ENCODE peak calls at places on chromosomes 12 and 14, in seven cellular contexts. One of them, this sample, is unnamed.
A peak's percentile ranks its signal among the peaks of the same experiment; 100 is the strongest.

GRCh38 chr14:73237786-73238261 is 518 bp downstream of the PAPLN start:
- DNase-seq in NCI-H748 treated with DMSO at 0.1 percent for 48 hours: no peak
- DNase-seq in neural progenitor cell: peak; percentile 62
- DNase-seq in HS-5: no peak
- DNase-seq in Kasumi-1: no peak
- DNase-seq in T-helper 9 cell: no peak
- DNase-seq in stimulated activated effector memory CD8-positive, alpha-beta T cell treated with anti-CD3 and anti-CD28 coated beads, Interleukin-12 subunit alpha, Interleukin-12 subunit beta, amount 100 ng/mL, for 72 hours: no peak
- DNase-seq in this sample: no peak

GRCh38 chr12:126064028-126064427 is 998.8 kb downstream of the AACS start:
- DNase-seq in Kasumi-1: no peak
- DNase-seq in stimulated activated effector memory CD8-positive, alpha-beta T cell treated with anti-CD3 and anti-CD28 coated beads, Interleukin-12 subunit alpha, Interleukin-12 subunit beta, amount 100 ng/mL, for 72 hours: no peak
- DNase-seq in neural progenitor cell: no peak
- DNase-seq in NCI-H748 treated with DMSO at 0.1 percent for 48 hours: no peak
- DNase-seq in HS-5: no peak
- DNase-seq in T-helper 9 cell: no peak
- DNase-seq in this sample: no peak

GRCh38 chr14:21771671-21772070 is 98.1 kb upstream of the OR4E1 start:
- DNase-seq in NCI-H748 treated with DMSO at 0.1 percent for 48 hours: no peak
- DNase-seq in T-helper 9 cell: no peak
- DNase-seq in neural progenitor cell: no peak
- DNase-seq in stimulated activated effector memory CD8-positive, alpha-beta T cell treated with anti-CD3 and anti-CD28 coated beads, Interleukin-12 subunit alpha, Interleukin-12 subunit beta, amount 100 ng/mL, for 72 hours: no peak
- DNase-seq in Kasumi-1: no peak
- DNase-seq in HS-5: no peak
- DNase-seq in this sample: no peak

GRCh38 chr14:41957459-41957858 is 350.8 kb downstream of the LRFN5 start:
- DNase-seq in Kasumi-1: no peak
- DNase-seq in neural progenitor cell: no peak
- DNase-seq in stimulated activated effector memory CD8-positive, alpha-beta T cell treated with anti-CD3 and anti-CD28 coated beads, Interleukin-12 subunit alpha, Interleukin-12 subunit beta, amount 100 ng/mL, for 72 hours: no peak
- DNase-seq in NCI-H748 treated with DMSO at 0.1 percent for 48 hours: no peak
- DNase-seq in T-helper 9 cell: no peak
- DNase-seq in HS-5: no peak
- DNase-seq in this sample: no peak

GRCh38 chr14:77565289-77566081 is 51.0 kb downstream of the SPTLC2 start:
- DNase-seq in Kasumi-1: peak; percentile 30
- DNase-seq in stimulated activated effector memory CD8-positive, alpha-beta T cell treated with anti-CD3 and anti-CD28 coated beads, Interleukin-12 subunit alpha, Interleukin-12 subunit beta, amount 100 ng/mL, for 72 hours: no peak
- DNase-seq in HS-5: no peak
- DNase-seq in T-helper 9 cell: no peak
- DNase-seq in neural progenitor cell: no peak
- DNase-seq in NCI-H748 treated with DMSO at 0.1 percent for 48 hours: no peak
- DNase-seq in this sample: no peak

GRCh38 chr14:74786916-74787315 is 23.8 kb downstream of the YLPM1 start:
- DNase-seq in Kasumi-1: peak; percentile 6
- DNase-seq in neural progenitor cell: no peak
- DNase-seq in HS-5: no peak
- DNase-seq in stimulated activated effector memory CD8-positive, alpha-beta T cell treated with anti-CD3 and anti-CD28 coated beads, Interleukin-12 subunit alpha, Interleukin-12 subunit beta, amount 100 ng/mL, for 72 hours: no peak
- DNase-seq in NCI-H748 treated with DMSO at 0.1 percent for 48 hours: no peak
- DNase-seq in T-helper 9 cell: no peak
- DNase-seq in this sample: no peak

GRCh38 chr12:10368206-10369171 is 21.4 kb downstream of the KLRK1 start:
- DNase-seq in T-helper 9 cell: no peak
- DNase-seq in HS-5: no peak
- DNase-seq in neural progenitor cell: no peak
- DNase-seq in Kasumi-1: no peak
- DNase-seq in NCI-H748 treated with DMSO at 0.1 percent for 48 hours: no peak
- DNase-seq in stimulated activated effector memory CD8-positive, alpha-beta T cell treated with anti-CD3 and anti-CD28 coated beads, Interleukin-12 subunit alpha, Interleukin-12 subunit beta, amount 100 ng/mL, for 72 hours: no peak
- DNase-seq in this sample: no peak

GRCh38 chr14:72558721-72559120 is 335.2 kb downstream of the DPF3 start:
- DNase-seq in NCI-H748 treated with DMSO at 0.1 percent for 48 hours: no peak
- DNase-seq in HS-5: no peak
- DNase-seq in neural progenitor cell: no peak
- DNase-seq in T-helper 9 cell: no peak
- DNase-seq in stimulated activated effector memory CD8-positive, alpha-beta T cell treated with anti-CD3 and anti-CD28 coated beads, Interleukin-12 subunit alpha, Interleukin-12 subunit beta, amount 100 ng/mL, for 72 hours: no peak
- DNase-seq in Kasumi-1: no peak
- DNase-seq in this sample: no peak

GRCh38 chr12:5716221-5716620 is 228.8 kb downstream of the ANO2 start:
- DNase-seq in neural progenitor cell: no peak
- DNase-seq in stimulated activated effector memory CD8-positive, alpha-beta T cell treated with anti-CD3 and anti-CD28 coated beads, Interleukin-12 subunit alpha, Interleukin-12 subunit beta, amount 100 ng/mL, for 72 hours: no peak
- DNase-seq in HS-5: no peak
- DNase-seq in T-helper 9 cell: no peak
- DNase-seq in Kasumi-1: no peak
- DNase-seq in NCI-H748 treated with DMSO at 0.1 percent for 48 hours: no peak
- DNase-seq in this sample: no peak

GRCh38 chr14:74324945-74325361 is 22.2 kb upstream of the ABCD4 start:
- DNase-seq in HS-5: no peak
- DNase-seq in NCI-H748 treated with DMSO at 0.1 percent for 48 hours: peak; percentile 7
- DNase-seq in T-helper 9 cell: no peak
- DNase-seq in Kasumi-1: peak; percentile 73
- DNase-seq in neural progenitor cell: peak; percentile 74
- DNase-seq in stimulated activated effector memory CD8-positive, alpha-beta T cell treated with anti-CD3 and anti-CD28 coated beads, Interleukin-12 subunit alpha, Interleukin-12 subunit beta, amount 100 ng/mL, for 72 hours: no peak
- DNase-seq in this sample: no peak

GRCh38 chr14:24274101-24274543 is 2.7 kb upstream of the RABGGTA start:
- DNase-seq in neural progenitor cell: no peak
- DNase-seq in NCI-H748 treated with DMSO at 0.1 percent for 48 hours: no peak
- DNase-seq in T-helper 9 cell: no peak
- DNase-seq in stimulated activated effector memory CD8-positive, alpha-beta T cell treated with anti-CD3 and anti-CD28 coated beads, Interleukin-12 subunit alpha, Interleukin-12 subunit beta, amount 100 ng/mL, for 72 hours: peak; percentile 22
- DNase-seq in Kasumi-1: peak; percentile 9
- DNase-seq in HS-5: peak; percentile 4
- DNase-seq in this sample: no peak

GRCh38 chr14:61568572-61569011 is 126.7 kb upstream of the HIF1A start:
- DNase-seq in neural progenitor cell: peak; percentile 58
- DNase-seq in Kasumi-1: no peak
- DNase-seq in NCI-H748 treated with DMSO at 0.1 percent for 48 hours: no peak
- DNase-seq in T-helper 9 cell: peak; percentile 39
- DNase-seq in HS-5: no peak
- DNase-seq in stimulated activated effector memory CD8-positive, alpha-beta T cell treated with anti-CD3 and anti-CD28 coated beads, Interleukin-12 subunit alpha, Interleukin-12 subunit beta, amount 100 ng/mL, for 72 hours: no peak
- DNase-seq in this sample: no peak

GRCh38 chr12:9796916-9797315 is 30.4 kb upstream of the KLRF1 start:
- DNase-seq in neural progenitor cell: no peak
- DNase-seq in HS-5: no peak
- DNase-seq in stimulated activated effector memory CD8-positive, alpha-beta T cell treated with anti-CD3 and anti-CD28 coated beads, Interleukin-12 subunit alpha, Interleukin-12 subunit beta, amount 100 ng/mL, for 72 hours: no peak
- DNase-seq in NCI-H748 treated with DMSO at 0.1 percent for 48 hours: no peak
- DNase-seq in T-helper 9 cell: no peak
- DNase-seq in Kasumi-1: no peak
- DNase-seq in this sample: no peak

GRCh38 chr12:111304642-111305071 is 64.2 kb downstream of the PHETA1 start:
- DNase-seq in NCI-H748 treated with DMSO at 0.1 percent for 48 hours: no peak
- DNase-seq in T-helper 9 cell: peak; percentile 18
- DNase-seq in Kasumi-1: peak; percentile 30
- DNase-seq in HS-5: no peak
- DNase-seq in stimulated activated effector memory CD8-positive, alpha-beta T cell treated with anti-CD3 and anti-CD28 coated beads, Interleukin-12 subunit alpha, Interleukin-12 subunit beta, amount 100 ng/mL, for 72 hours: peak; percentile 24
- DNase-seq in neural progenitor cell: peak; percentile 22
- DNase-seq in this sample: no peak

GRCh38 chr12:124369055-124369900 is 74.4 kb downstream of the RFLNA start:
- DNase-seq in Kasumi-1: no peak
- DNase-seq in stimulated activated effector memory CD8-positive, alpha-beta T cell treated with anti-CD3 and anti-CD28 coated beads, Interleukin-12 subunit alpha, Interleukin-12 subunit beta, amount 100 ng/mL, for 72 hours: no peak
- DNase-seq in HS-5: no peak
- DNase-seq in NCI-H748 treated with DMSO at 0.1 percent for 48 hours: no peak
- DNase-seq in T-helper 9 cell: no peak
- DNase-seq in neural progenitor cell: no peak
- DNase-seq in this sample: peak; percentile 94

GRCh38 chr14:85124896-85125295 is 405.0 kb upstream of the FLRT2 start:
- DNase-seq in T-helper 9 cell: no peak
- DNase-seq in neural progenitor cell: no peak
- DNase-seq in HS-5: no peak
- DNase-seq in Kasumi-1: no peak
- DNase-seq in NCI-H748 treated with DMSO at 0.1 percent for 48 hours: no peak
- DNase-seq in stimulated activated effector memory CD8-positive, alpha-beta T cell treated with anti-CD3 and anti-CD28 coated beads, Interleukin-12 subunit alpha, Interleukin-12 subunit beta, amount 100 ng/mL, for 72 hours: no peak
- DNase-seq in this sample: no peak

GRCh38 chr12:25368542-25368941 is 117.8 kb upstream of the KRAS start:
- DNase-seq in HS-5: no peak
- DNase-seq in stimulated activated effector memory CD8-positive, alpha-beta T cell treated with anti-CD3 and anti-CD28 coated beads, Interleukin-12 subunit alpha, Interleukin-12 subunit beta, amount 100 ng/mL, for 72 hours: no peak
- DNase-seq in T-helper 9 cell: no peak
- DNase-seq in Kasumi-1: no peak
- DNase-seq in NCI-H748 treated with DMSO at 0.1 percent for 48 hours: no peak
- DNase-seq in neural progenitor cell: no peak
- DNase-seq in this sample: no peak

GRCh38 chr12:124680863-124681778 is 113.7 kb upstream of the NCOR2 start:
- DNase-seq in stimulated activated effector memory CD8-positive, alpha-beta T cell treated with anti-CD3 and anti-CD28 coated beads, Interleukin-12 subunit alpha, Interleukin-12 subunit beta, amount 100 ng/mL, for 72 hours: peak; percentile 27
- DNase-seq in Kasumi-1: peak; percentile 88
- DNase-seq in HS-5: peak; percentile 98
- DNase-seq in neural progenitor cell: peak; percentile 63
- DNase-seq in NCI-H748 treated with DMSO at 0.1 percent for 48 hours: no peak
- DNase-seq in T-helper 9 cell: no peak
- DNase-seq in this sample: no peak

GRCh38 chr12:75315518-75315917 is 14.6 kb downstream of the CAPS2 start:
- DNase-seq in T-helper 9 cell: no peak
- DNase-seq in Kasumi-1: no peak
- DNase-seq in HS-5: peak; percentile 74
- DNase-seq in stimulated activated effector memory CD8-positive, alpha-beta T cell treated with anti-CD3 and anti-CD28 coated beads, Interleukin-12 subunit alpha, Interleukin-12 subunit beta, amount 100 ng/mL, for 72 hours: no peak
- DNase-seq in neural progenitor cell: no peak
- DNase-seq in NCI-H748 treated with DMSO at 0.1 percent for 48 hours: no peak
- DNase-seq in this sample: no peak

GRCh38 chr12:123931686-123932321 is 40.8 kb downstream of the CCDC92 start:
- DNase-seq in neural progenitor cell: no peak
- DNase-seq in NCI-H748 treated with DMSO at 0.1 percent for 48 hours: no peak
- DNase-seq in HS-5: no peak
- DNase-seq in stimulated activated effector memory CD8-positive, alpha-beta T cell treated with anti-CD3 and anti-CD28 coated beads, Interleukin-12 subunit alpha, Interleukin-12 subunit beta, amount 100 ng/mL, for 72 hours: no peak
- DNase-seq in Kasumi-1: no peak
- DNase-seq in T-helper 9 cell: peak; percentile 23
- DNase-seq in this sample: no peak

GRCh38 chr14:94971750-94972149 is 185.6 kb downstream of the DICER1 start:
- DNase-seq in Kasumi-1: no peak
- DNase-seq in NCI-H748 treated with DMSO at 0.1 percent for 48 hours: no peak
- DNase-seq in HS-5: no peak
- DNase-seq in neural progenitor cell: no peak
- DNase-seq in stimulated activated effector memory CD8-positive, alpha-beta T cell treated with anti-CD3 and anti-CD28 coated beads, Interleukin-12 subunit alpha, Interleukin-12 subunit beta, amount 100 ng/mL, for 72 hours: no peak
- DNase-seq in T-helper 9 cell: no peak
- DNase-seq in this sample: no peak

GRCh38 chr14:101708853-101709532 is 52.5 kb upstream of the PPP2R5C start:
- DNase-seq in NCI-H748 treated with DMSO at 0.1 percent for 48 hours: no peak
- DNase-seq in neural progenitor cell: no peak
- DNase-seq in HS-5: no peak
- DNase-seq in stimulated activated effector memory CD8-positive, alpha-beta T cell treated with anti-CD3 and anti-CD28 coated beads, Interleukin-12 subunit alpha, Interleukin-12 subunit beta, amount 100 ng/mL, for 72 hours: no peak
- DNase-seq in T-helper 9 cell: no peak
- DNase-seq in Kasumi-1: no peak
- DNase-seq in this sample: peak; percentile 44

GRCh38 chr12:111692575-111693210 is 6.8 kb downstream of the ACAD10 start:
- DNase-seq in Kasumi-1: peak; percentile 50
- DNase-seq in T-helper 9 cell: no peak
- DNase-seq in neural progenitor cell: no peak
- DNase-seq in HS-5: no peak
- DNase-seq in stimulated activated effector memory CD8-positive, alpha-beta T cell treated with anti-CD3 and anti-CD28 coated beads, Interleukin-12 subunit alpha, Interleukin-12 subunit beta, amount 100 ng/mL, for 72 hours: no peak
- DNase-seq in NCI-H748 treated with DMSO at 0.1 percent for 48 hours: no peak
- DNase-seq in this sample: no peak

GRCh38 chr12:1212529-1212928 is 221.5 kb downstream of the ERC1 start:
- DNase-seq in Kasumi-1: no peak
- DNase-seq in NCI-H748 treated with DMSO at 0.1 percent for 48 hours: no peak
- DNase-seq in neural progenitor cell: peak; percentile 42
- DNase-seq in stimulated activated effector memory CD8-positive, alpha-beta T cell treated with anti-CD3 and anti-CD28 coated beads, Interleukin-12 subunit alpha, Interleukin-12 subunit beta, amount 100 ng/mL, for 72 hours: no peak
- DNase-seq in T-helper 9 cell: no peak
- DNase-seq in HS-5: no peak
- DNase-seq in this sample: no peak

GRCh38 chr12:70243510-70244331 is 488 bp downstream of the CNOT2 start:
- DNase-seq in neural progenitor cell: peak; percentile 84
- DNase-seq in HS-5: peak; percentile 26
- DNase-seq in NCI-H748 treated with DMSO at 0.1 percent for 48 hours: peak; percentile 53
- DNase-seq in Kasumi-1: peak; percentile 47
- DNase-seq in T-helper 9 cell: peak; percentile 67
- DNase-seq in stimulated activated effector memory CD8-positive, alpha-beta T cell treated with anti-CD3 and anti-CD28 coated beads, Interleukin-12 subunit alpha, Interleukin-12 subunit beta, amount 100 ng/mL, for 72 hours: peak; percentile 17
- DNase-seq in this sample: peak; percentile 78

GRCh38 chr14:24241829-24242443 is 487 bp downstream of the TINF2 start:
- DNase-seq in NCI-H748 treated with DMSO at 0.1 percent for 48 hours: peak; percentile 97
- DNase-seq in stimulated activated effector memory CD8-positive, alpha-beta T cell treated with anti-CD3 and anti-CD28 coated beads, Interleukin-12 subunit alpha, Interleukin-12 subunit beta, amount 100 ng/mL, for 72 hours: no peak
- DNase-seq in HS-5: peak; percentile 40
- DNase-seq in neural progenitor cell: peak; percentile 98
- DNase-seq in T-helper 9 cell: peak; percentile 89
- DNase-seq in Kasumi-1: peak; percentile 98
- DNase-seq in this sample: peak; percentile 96

GRCh38 chr12:48279601-48280000 is 71.1 kb downstream of the ZNF641 start:
- DNase-seq in stimulated activated effector memory CD8-positive, alpha-beta T cell treated with anti-CD3 and anti-CD28 coated beads, Interleukin-12 subunit alpha, Interleukin-12 subunit beta, amount 100 ng/mL, for 72 hours: no peak
- DNase-seq in neural progenitor cell: peak; percentile 7
- DNase-seq in NCI-H748 treated with DMSO at 0.1 percent for 48 hours: no peak
- DNase-seq in T-helper 9 cell: no peak
- DNase-seq in Kasumi-1: no peak
- DNase-seq in HS-5: no peak
- DNase-seq in this sample: no peak

GRCh38 chr12:32024884-32025599 is 65.8 kb downstream of the RESF1 start:
- DNase-seq in stimulated activated effector memory CD8-positive, alpha-beta T cell treated with anti-CD3 and anti-CD28 coated beads, Interleukin-12 subunit alpha, Interleukin-12 subunit beta, amount 100 ng/mL, for 72 hours: no peak
- DNase-seq in neural progenitor cell: no peak
- DNase-seq in T-helper 9 cell: no peak
- DNase-seq in HS-5: no peak
- DNase-seq in NCI-H748 treated with DMSO at 0.1 percent for 48 hours: no peak
- DNase-seq in Kasumi-1: no peak
- DNase-seq in this sample: no peak

GRCh38 chr12:8081228-8081920 is 700 bp upstream of the NECAP1 start:
- DNase-seq in stimulated activated effector memory CD8-positive, alpha-beta T cell treated with anti-CD3 and anti-CD28 coated beads, Interleukin-12 subunit alpha, Interleukin-12 subunit beta, amount 100 ng/mL, for 72 hours: peak; percentile 16
- DNase-seq in HS-5: no peak
- DNase-seq in NCI-H748 treated with DMSO at 0.1 percent for 48 hours: no peak
- DNase-seq in Kasumi-1: no peak
- DNase-seq in neural progenitor cell: no peak
- DNase-seq in T-helper 9 cell: no peak
- DNase-seq in this sample: no peak

GRCh38 chr14:51441001-51441400 is 201.0 kb downstream of the TMX1 start:
- DNase-seq in stimulated activated effector memory CD8-positive, alpha-beta T cell treated with anti-CD3 and anti-CD28 coated beads, Interleukin-12 subunit alpha, Interleukin-12 subunit beta, amount 100 ng/mL, for 72 hours: no peak
- DNase-seq in Kasumi-1: no peak
- DNase-seq in HS-5: no peak
- DNase-seq in T-helper 9 cell: no peak
- DNase-seq in NCI-H748 treated with DMSO at 0.1 percent for 48 hours: no peak
- DNase-seq in neural progenitor cell: no peak
- DNase-seq in this sample: no peak